ENCODE peak calls at places on chromosomes 3 and 15, in five cellular contexts. A is NT2/D1, C is GM12878, H is HepG2, G is H1. N is an unnamed sample.

GRCh38 chr3:6025032-6025431 is 835.9 kb upstream of the GRM7 start:
- DNase-seq in A (no peak), C (peak), H (no peak), G (no peak), N (no peak)

GRCh38 chr3:194475978-194476377 is 10.8 kb downstream of the ATP13A3 start:
- DNase-seq in A (no peak), C (no peak), H (no peak), G (no peak), N (no peak)

GRCh38 chr3:126350502-126351085 is 6.6 kb downstream of the KLF15 start:
- DNase-seq in A (no peak), C (no peak), H (no peak), G (no peak), N (no peak)

GRCh38 chr3:52849656-52850055 is 14.8 kb upstream of the MUSTN1 start:
- DNase-seq in A (no peak), C (no peak), H (no peak), G (no peak), N (no peak)

GRCh38 chr3:124935264-124935663 is 713 bp upstream of the MUC13 start:
- DNase-seq in A (no peak), C (no peak), H (no peak), G (no peak), N (no peak)

GRCh38 chr3:95272791-95273190 is 1209.9 kb downstream of the NSUN3 start:
- DNase-seq in A (no peak), C (no peak), H (no peak), G (no peak), N (no peak)

GRCh38 chr15:66842710-66843441 is 140.8 kb downstream of the SMAD6 start:
- DNase-seq in A (no peak), C (no peak), H (peak), G (no peak), N (peak)

GRCh38 chr15:82537351-82537908 is 2.8 kb downstream of the RPS17 start:
- DNase-seq in A (no peak), C (no peak), H (no peak), G (no peak), N (no peak)

GRCh38 chr15:94582368-94582767 is 351.0 kb downstream of the MCTP2 start:
- DNase-seq in A (peak), C (peak), H (peak), G (peak), N (peak)

DNA sequence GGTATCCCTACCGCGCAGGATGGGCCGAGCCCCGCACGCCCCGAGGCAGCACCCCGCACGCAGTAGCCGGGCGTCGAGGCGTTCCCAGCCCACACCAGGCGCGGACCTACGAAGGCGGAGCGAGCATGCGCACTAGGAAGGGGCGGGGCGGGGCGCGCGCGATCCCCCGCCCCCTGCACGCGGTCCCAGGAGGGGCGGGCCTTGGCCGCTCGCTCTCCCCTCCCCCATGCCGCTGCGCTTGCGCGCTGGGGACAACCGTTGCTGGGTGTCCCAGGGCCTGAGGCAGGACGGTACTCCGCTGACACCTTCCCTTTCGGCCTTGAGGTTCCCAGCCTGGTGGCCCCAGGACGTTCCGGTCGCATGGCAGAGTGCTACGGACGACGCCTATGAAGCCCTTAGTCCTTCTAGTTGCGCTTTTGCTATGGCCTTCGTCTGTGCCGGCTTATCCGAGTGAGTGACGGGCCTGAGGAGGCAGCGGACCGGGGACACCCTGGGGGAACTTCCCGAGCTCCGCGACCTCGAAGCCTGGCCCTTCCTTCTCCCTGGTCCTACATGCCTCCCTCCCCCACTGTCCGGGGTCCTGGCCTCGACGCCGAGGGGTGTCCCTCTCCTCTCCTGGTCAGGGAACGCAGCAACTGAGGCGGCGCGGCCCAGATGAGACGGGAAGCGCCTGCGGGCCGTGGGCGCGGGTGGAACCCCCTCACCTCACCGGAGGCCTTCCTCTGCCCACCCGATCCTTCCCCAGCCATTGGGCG is at the start of gene SPESP1:
- DNase-seq in A (peak), C (no peak), H (no peak), G (no peak), N (no peak)
- TF ChIP-seq SUZ12 in A (no peak), C (no peak), H (no peak), G (no peak), N (no peak)

GRCh38 chr15:79872358-79873017 is 24.3 kb downstream of the MTHFS start:
- DNase-seq in A (no peak), C (no peak), H (no peak), G (no peak), N (no peak)
- TF ChIP-seq SUZ12 in A (no peak), C (no peak), H (no peak), G (no peak), N (no peak)

DNA sequence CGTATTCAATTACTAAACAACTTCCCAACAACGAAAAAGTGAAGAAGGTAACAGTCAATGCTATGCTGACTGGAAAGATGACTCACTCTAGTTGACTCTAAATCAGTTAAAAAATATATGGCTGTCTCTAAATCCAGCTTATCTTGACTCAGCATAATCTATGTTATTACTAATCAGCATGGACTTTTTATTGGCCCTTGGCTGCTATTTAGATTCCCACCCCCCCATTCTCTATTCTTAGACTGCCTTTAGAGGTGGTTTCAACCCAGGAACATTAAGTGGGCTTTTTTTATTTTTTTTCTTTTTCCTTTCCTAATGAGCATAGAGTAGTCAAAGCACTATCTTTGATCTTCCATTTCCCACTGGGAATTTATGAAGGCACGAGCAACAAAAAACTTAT is 1.9 kb downstream of the PCOLCE2 start:
- DNase-seq in A (no peak), C (no peak), H (no peak), G (no peak), N (peak)
- TF ChIP-seq SUZ12 in A (no peak), C (no peak), H (no peak), G (no peak), N (no peak)

GRCh38 chr15:40291088-40291574 is 8.3 kb upstream of the ANKRD63 start:
- DNase-seq in A (no peak), C (no peak), H (no peak), G (peak), N (peak)

GRCh38 chr15:40286794-40287193 is 3.9 kb upstream of the ANKRD63 start:
- DNase-seq in A (no peak), C (no peak), H (no peak), G (no peak), N (no peak)

GRCh38 chr15:40290540-40291087 is 7.8 kb upstream of the ANKRD63 start:
- DNase-seq in A (no peak), C (no peak), H (no peak), G (peak), N (no peak)

GRCh38 chr15:40287968-40288367 is 5.1 kb upstream of the ANKRD63 start:
- DNase-seq in A (no peak), C (no peak), H (no peak), G (no peak), N (peak)

GRCh38 chr15:40289140-40289775 is 6.4 kb upstream of the ANKRD63 start:
- DNase-seq in A (no peak), C (no peak), H (no peak), G (no peak), N (no peak)
- TF ChIP-seq SUZ12 in A (no peak), C (no peak), H (no peak), G (no peak), N (no peak)

DNA sequence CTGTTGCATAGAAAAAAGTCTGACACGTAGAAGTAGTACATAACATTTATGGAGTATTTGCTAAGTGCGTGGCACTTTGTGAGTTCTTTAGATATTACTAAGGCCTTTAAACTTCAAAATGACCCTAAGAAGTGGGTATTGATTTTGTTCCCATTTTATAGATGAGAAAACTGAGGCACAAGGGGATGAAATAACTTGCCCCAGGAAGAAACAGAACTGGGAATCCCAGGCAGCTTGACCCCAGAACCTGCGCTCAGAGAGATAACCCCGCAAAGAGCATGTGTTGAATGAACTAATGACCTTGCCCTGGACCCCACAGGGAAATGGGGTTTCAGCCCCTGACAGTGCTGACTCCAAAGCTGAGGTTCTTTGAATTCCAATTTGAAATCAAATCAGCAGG is 30.5 kb upstream of the CCDC174 start:
- DNase-seq in A (no peak), C (no peak), H (no peak), G (no peak), N (no peak)
- TF ChIP-seq SUZ12 in A (no peak), C (no peak), H (no peak), G (no peak), N (no peak)

N was measured in HEK293T.